ENCODE peak calls at places on chromosomes 1 and 21, in four cellular contexts. Q is LHCN-M2, Y is frontal cortex, E is T1000. X is an unnamed sample.

GRCh38 chr1:165666152-165666551 is 32.2 kb downstream of the ALDH9A1 start:
- DNase-seq in Y (no peak), E (no peak), Q (peak), X (no peak)

GRCh38 chr1:53619811-53620619 is 118.9 kb downstream of the GLIS1 start:
- DNase-seq in Q (no peak), E (no peak), Y (no peak), X (peak)

GRCh38 chr1:112508242-112509004 is at the start of gene WNT2B:
- DNase-seq in Q (no peak), Y (no peak), E (peak), X (no peak)

GRCh38 chr1:42747125-42747524 is 7.1 kb upstream of the CLDN19 start:
- DNase-seq in Y (no peak), Q (no peak), E (no peak), X (peak)

GRCh38 chr1:150109567-150109966 is 40.1 kb upstream of the PLEKHO1 start:
- DNase-seq in Y (no peak), Q (no peak), E (no peak), X (no peak)

GRCh38 chr1:183889095-183889494 is 84.2 kb downstream of the RGL1 start:
- DNase-seq in E (no peak), Q (no peak), Y (no peak), X (no peak)

GRCh38 chr21:44433791-44434567 is 21.3 kb upstream of the LRRC3 start:
- DNase-seq in E (no peak), Q (no peak), Y (no peak), X (peak)

GRCh38 chr1:211515090-211516023 is 23.4 kb upstream of the RD3 start:
- DNase-seq in Y (peak), E (peak), Q (peak), X (peak)

GRCh38 chr1:10484519-10484918 is 9.8 kb downstream of the PEX14 start:
- DNase-seq in Y (no peak), E (no peak), Q (no peak), X (no peak)

GRCh38 chr1:31633117-31633516 is 11.6 kb downstream of the PEF1 start:
- DNase-seq in E (peak), Q (no peak), Y (no peak), X (no peak)

GRCh38 chr1:17075470-17076255 is 21.8 kb upstream of the SDHB start:
- DNase-seq in Q (no peak), E (no peak), Y (no peak), X (no peak)

GRCh38 chr1:115056395-115056798 is 26.8 kb downstream of the TSHB start:
- DNase-seq in E (no peak), Q (no peak), Y (no peak), X (no peak)

GRCh38 chr1:76950306-76950705 is 83.0 kb downstream of the ST6GALNAC5 start:
- DNase-seq in Y (no peak), Q (peak), E (no peak), X (no peak)

GRCh38 chr21:15122241-15122640 is 57.4 kb upstream of the NRIP1 start:
- DNase-seq in E (no peak), Q (peak), Y (no peak), X (no peak)

GRCh38 chr1:30521261-30521865 is 202.0 kb downstream of the MATN1 start:
- DNase-seq in E (no peak), Q (no peak), Y (no peak), X (peak)

GRCh38 chr1:67458663-67459062 is 28.5 kb upstream of the SERBP1 start:
- DNase-seq in Q (no peak), Y (no peak), E (no peak), X (no peak)

GRCh38 chr1:3577711-3578432 is 33.4 kb downstream of the MEGF6 start:
- DNase-seq in Q (no peak), E (no peak), Y (no peak), X (no peak)

GRCh38 chr1:211653907-211654553 is 21.4 kb downstream of the NEK2 start:
- DNase-seq in E (no peak), Q (peak), Y (no peak), X (no peak)

GRCh38 chr1:2856821-2857290 is 55.4 kb upstream of the TTC34 start:
- DNase-seq in Y (no peak), Q (no peak), E (no peak), X (no peak)

GRCh38 chr1:41957568-41957967 is 38.8 kb upstream of the HIVEP3 start:
- DNase-seq in Q (peak), Y (no peak), E (no peak), X (no peak)

GRCh38 chr1:40039757-40040510 is 595 bp upstream of the CAP1 start:
- DNase-seq in E (peak), Q (peak), Y (peak), X (peak)

GRCh38 chr1:30915491-30916230 is 7.1 kb upstream of the SDC3 start:
- DNase-seq in Y (no peak), E (no peak), Q (no peak), X (no peak)

GRCh38 chr1:231187556-231187955 is 25.7 kb downstream of the TRIM67 start:
- DNase-seq in Y (peak), E (no peak), Q (no peak), X (no peak)

GRCh38 chr21:46151989-46152938 is 3.1 kb downstream of the FTCD start:
- DNase-seq in Q (no peak), E (no peak), Y (no peak), X (peak)

GRCh38 chr1:27523666-27524020 is 33.7 kb upstream of the WASF2 start:
- DNase-seq in E (no peak), Q (no peak), Y (no peak), X (no peak)

GRCh38 chr1:119371800-119372199 is 3.2 kb downstream of the HAO2 start:
- DNase-seq in Q (no peak), Y (no peak), E (no peak), X (no peak)

GRCh38 chr1:56068908-56069307 is 510.5 kb downstream of the PLPP3 start:
- DNase-seq in Q (peak), E (no peak), Y (no peak), X (no peak)

GRCh38 chr1:206693029-206693428 is 8.3 kb downstream of the MAPKAPK2 start:
- DNase-seq in E (no peak), Y (no peak), Q (peak), X (no peak)

GRCh38 chr1:42484382-42484781 is 21.3 kb downstream of the CCDC30 start:
- DNase-seq in E (no peak), Q (peak), Y (no peak), X (no peak)

X was measured in suprapubic skin.